ENCODE peak calls at places on chromosome 17, in six cellular contexts. H, I, W, F, T and Z are unnamed samples.

GRCh38 chr17:61714300-61714699 is 123.3 kb upstream of the NACA2 start:
- DNase-seq in H (no peak), I (no peak), W (no peak), F (no peak), T (no peak), Z (no peak)

GRCh38 chr17:72952220-72952619 is 140.3 kb downstream of the SLC39A11 start:
- DNase-seq in H (no peak), I (no peak), W (no peak), F (no peak), T (no peak), Z (no peak)

GRCh38 chr17:58760248-58760647 is 4.6 kb downstream of the PPM1E start:
- DNase-seq in H (no peak), I (no peak), W (no peak), F (no peak), T (no peak), Z (no peak)

GRCh38 chr17:66540131-66540781 is 237.8 kb downstream of the PRKCA start:
- DNase-seq in H (no peak), I (no peak), W (no peak), F (peak), T (peak), Z (no peak)

GRCh38 chr17:33057564-33057963 is 65.9 kb downstream of the SPACA3 start:
- DNase-seq in H (no peak), I (no peak), W (no peak), F (no peak), T (no peak), Z (no peak)

GRCh38 chr17:76893623-76894358 is 25.6 kb downstream of the MGAT5B start:
- DNase-seq in H (no peak), I (no peak), W (no peak), F (no peak), T (no peak), Z (no peak)

GRCh38 chr17:34723875-34724274 is 144.5 kb downstream of the TMEM132E start:
- DNase-seq in H (no peak), I (no peak), W (no peak), F (no peak), T (no peak), Z (no peak)

GRCh38 chr17:74130276-74130675 is 73.2 kb upstream of the RPL38 start:
- DNase-seq in H (no peak), I (no peak), W (no peak), F (no peak), T (no peak), Z (no peak)

GRCh38 chr17:56629450-56630187 is 36.1 kb downstream of the NOG start:
- DNase-seq in H (no peak), I (no peak), W (peak), F (peak), T (no peak), Z (no peak)

GRCh38 chr17:75825748-75826370 is 18.3 kb downstream of the UNC13D start:
- DNase-seq in H (no peak), I (no peak), W (no peak), F (no peak), T (no peak), Z (no peak)

GRCh38 chr17:3385869-3386816 is at the start of gene OR3A2:
- DNase-seq in H (no peak), I (no peak), W (no peak), F (no peak), T (no peak), Z (peak)

GRCh38 chr17:45246861-45247428 is 14.9 kb downstream of the SPATA32 start:
- DNase-seq in H (no peak), I (no peak), W (peak), F (peak), T (no peak), Z (no peak)

GRCh38 chr17:67157732-67158639 is 87.0 kb downstream of the HELZ start:
- DNase-seq in H (no peak), I (no peak), W (peak), F (peak), T (no peak), Z (peak)

GRCh38 chr17:32920293-32920692 is 7.7 kb upstream of the TMEM98 start:
- DNase-seq in H (no peak), I (no peak), W (no peak), F (no peak), T (no peak), Z (no peak)

GRCh38 chr17:61425682-61426481 is 26.2 kb downstream of the TBX2 start:
- DNase-seq in H (no peak), I (no peak), W (peak), F (no peak), T (no peak), Z (no peak)

GRCh38 chr17:19719365-19720209 is 3.2 kb upstream of the SLC47A2 start:
- DNase-seq in H (no peak), I (no peak), W (no peak), F (peak), T (no peak), Z (no peak)

GRCh38 chr17:34634551-34635160 is 55.3 kb downstream of the TMEM132E start:
- DNase-seq in H (no peak), I (no peak), W (no peak), F (no peak), T (no peak), Z (no peak)

GRCh38 chr17:13031718-13032350 is 14.0 kb upstream of the ELAC2 start:
- DNase-seq in H (peak), I (no peak), W (peak), F (peak), T (peak), Z (peak)

GRCh38 chr17:46128453-46128852 is 64.8 kb downstream of the KANSL1 start:
- DNase-seq in H (no peak), I (no peak), W (no peak), F (no peak), T (no peak), Z (no peak)

GRCh38 chr17:34616148-34616547 is 36.8 kb downstream of the TMEM132E start:
- DNase-seq in H (no peak), I (no peak), W (no peak), F (peak), T (no peak), Z (no peak)

GRCh38 chr17:60165976-60166375 is 16.2 kb downstream of the CA4 start:
- DNase-seq in H (no peak), I (no peak), W (no peak), F (peak), T (no peak), Z (peak)

GRCh38 chr17:55693244-55694216 is 29.1 kb downstream of the TMEM100 start:
- DNase-seq in H (peak), I (no peak), W (no peak), F (peak), T (peak), Z (no peak)

GRCh38 chr17:75511610-75512575 is 3.4 kb downstream of the CASKIN2 start:
- DNase-seq in H (no peak), I (no peak), W (peak), F (peak), T (no peak), Z (no peak)

GRCh38 chr17:60149691-60150582 is at the start of gene CA4:
- DNase-seq in H (no peak), I (no peak), W (no peak), F (no peak), T (no peak), Z (peak)

GRCh38 chr17:50187403-50187735 is 14.1 kb downstream of the COL1A1 start:
- DNase-seq in H (no peak), I (no peak), W (no peak), F (no peak), T (no peak), Z (no peak)

GRCh38 chr17:82175951-82176350 is 36.7 kb downstream of the CCDC57 start:
- DNase-seq in H (no peak), I (no peak), W (no peak), F (no peak), T (no peak), Z (no peak)

GRCh38 chr17:28569446-28569845 is 1.9 kb downstream of the PIGS start:
- DNase-seq in H (no peak), I (no peak), W (peak), F (no peak), T (peak), Z (no peak)

GRCh38 chr17:28467456-28468025 is 5.9 kb upstream of the SLC13A2 start:
- DNase-seq in H (no peak), I (peak), W (no peak), F (no peak), T (peak), Z (no peak)

GRCh38 chr17:81641825-81642489 is 5.0 kb downstream of the TSPAN10 start:
- DNase-seq in H (no peak), I (peak), W (no peak), F (peak), T (no peak), Z (no peak)

GRCh38 chr17:45316271-45317112 is at the start of gene MAP3K14:
- DNase-seq in H (peak), I (no peak), W (peak), F (peak), T (peak), Z (peak)

GRCh38 chr17:79800325-79801155 is 3.7 kb upstream of the CBX8 start:
- DNase-seq in H (no peak), I (no peak), W (no peak), F (peak), T (no peak), Z (no peak)

GRCh38 chr17:78879679-78880186 is 23.3 kb downstream of the CEP295NL start:
- DNase-seq in H (peak), I (peak), W (peak), F (peak), T (peak), Z (no peak)

DNA sequence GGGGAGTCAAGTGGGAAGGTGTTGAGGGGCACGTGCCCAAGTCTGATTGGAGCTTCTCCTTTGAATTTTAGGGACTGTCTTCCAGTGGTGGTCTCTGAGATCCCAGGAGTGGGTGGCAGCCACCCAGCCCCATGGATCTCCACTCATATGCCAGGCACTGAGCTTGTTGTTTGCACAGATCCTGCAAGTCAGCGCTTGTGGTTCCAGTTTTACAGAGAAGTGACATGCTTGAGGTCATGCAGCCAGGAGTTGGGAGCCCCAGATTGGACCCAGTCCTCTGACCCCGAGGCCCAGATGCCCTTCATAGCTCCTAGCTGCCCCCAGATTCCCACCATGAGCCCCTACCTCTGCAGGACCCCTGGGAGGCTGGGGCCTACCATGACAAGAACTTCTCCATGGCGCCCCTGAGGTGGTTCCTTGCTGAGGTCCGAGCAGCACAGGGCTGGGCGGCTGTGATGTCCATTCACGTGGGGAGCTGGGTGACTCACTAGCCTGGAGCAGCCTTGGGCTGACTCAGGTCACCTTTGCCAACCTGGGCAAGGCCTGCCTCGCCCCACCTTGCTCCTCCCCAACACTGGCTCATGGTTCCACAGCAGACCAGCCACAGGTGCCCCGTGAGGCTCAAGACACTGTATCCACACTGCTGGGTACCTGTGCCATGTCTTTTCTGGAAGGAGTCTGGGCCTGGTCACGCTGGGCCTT is 47.4 kb downstream of the RAI1 start:
- DNase-seq in H (no peak), I (no peak), W (no peak), F (no peak), T (no peak), Z (no peak)
- TF ChIP-seq CTCF in H (no peak), I (no peak), W (no peak), F (no peak), T (no peak), Z (no peak)

DNA sequence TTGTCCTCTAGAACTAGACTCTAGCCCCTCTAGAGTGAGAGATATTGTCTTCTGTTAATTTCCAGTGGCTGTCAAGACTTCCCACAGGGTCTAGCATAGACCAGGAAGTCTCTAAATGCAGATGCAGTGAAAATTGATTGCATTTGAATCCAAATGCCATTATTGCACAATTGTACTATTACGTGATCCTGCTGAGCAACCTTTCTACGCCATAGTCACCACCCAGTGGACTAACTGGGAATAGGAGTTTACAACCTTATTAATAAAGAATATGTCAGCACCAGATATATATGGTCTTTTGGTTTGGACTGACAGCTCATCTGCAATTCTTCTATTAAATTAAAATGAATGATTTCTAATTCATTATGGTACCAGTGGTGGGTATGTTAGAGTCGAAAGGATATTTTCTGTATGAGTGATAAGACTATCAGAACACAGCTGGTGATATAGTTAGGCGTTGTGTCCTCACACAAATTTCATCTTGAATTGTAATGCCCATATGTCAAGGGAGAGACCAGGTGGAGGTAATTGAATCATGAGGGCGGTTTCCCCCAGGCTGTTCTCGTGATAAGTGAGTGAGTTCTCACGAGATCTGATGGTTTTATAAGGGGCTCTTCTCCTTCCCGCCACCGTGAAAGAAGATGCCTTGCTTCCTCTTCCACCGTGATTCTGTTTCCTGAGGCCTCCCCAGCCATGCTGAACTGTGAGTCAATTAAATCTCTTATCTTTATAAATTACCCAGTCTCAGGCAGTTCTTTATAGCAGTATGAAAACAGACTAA is 138.9 kb upstream of the CA10 start:
- DNase-seq in H (no peak), I (no peak), W (no peak), F (peak), T (no peak), Z (no peak)
- TF ChIP-seq CTCF in H (no peak), I (no peak), W (no peak), F (peak), T (no peak), Z (no peak)

GRCh38 chr17:36816889-36817288 is 120.4 kb upstream of the LHX1 start:
- DNase-seq in H (no peak), I (no peak), W (no peak), F (no peak), T (no peak), Z (peak)

GRCh38 chr17:36817483-36818048 is 119.7 kb upstream of the LHX1 start:
- DNase-seq in H (no peak), I (no peak), W (no peak), F (no peak), T (no peak), Z (peak)

GRCh38 chr17:36816214-36816613 is 121.1 kb upstream of the LHX1 start:
- DNase-seq in H (no peak), I (no peak), W (no peak), F (no peak), T (no peak), Z (peak)

GRCh38 chr17:36814958-36815357 is 122.3 kb upstream of the LHX1 start:
- DNase-seq in H (no peak), I (no peak), W (no peak), F (no peak), T (no peak), Z (peak)

DNA sequence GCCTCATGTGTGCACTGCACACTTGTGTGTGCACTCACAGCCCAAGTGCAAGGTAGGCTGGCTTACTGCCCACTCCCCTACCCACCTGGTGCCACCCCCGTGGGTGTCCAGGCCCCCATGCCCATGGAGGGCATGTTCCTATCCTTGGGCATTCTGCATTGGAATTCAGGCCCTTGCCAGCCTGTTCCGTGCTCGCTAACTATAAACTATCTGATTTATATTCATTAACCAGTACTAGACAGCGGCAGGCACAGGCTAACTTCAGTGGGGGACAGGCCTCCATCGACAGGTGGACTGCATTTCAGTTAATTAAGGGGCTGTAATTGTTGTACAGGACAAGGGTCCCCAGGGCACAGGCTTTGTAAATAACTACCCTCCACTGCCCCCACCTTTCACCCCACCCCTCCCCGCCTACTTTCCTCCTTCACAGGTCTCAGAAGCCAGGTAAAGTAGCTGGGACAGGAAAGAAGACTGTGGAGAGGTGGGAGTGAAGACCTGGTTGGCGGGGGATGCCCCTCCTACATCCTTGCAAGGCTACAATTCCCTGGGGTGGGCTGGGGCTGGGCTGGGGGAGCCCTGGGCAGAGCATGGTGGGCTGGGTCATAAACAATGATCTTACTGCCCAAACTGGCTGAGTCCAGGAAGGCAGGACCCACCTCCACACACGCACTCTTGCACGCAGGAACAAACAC is 119.0 kb upstream of the LHX1 start:
- DNase-seq in H (no peak), I (no peak), W (no peak), F (no peak), T (no peak), Z (peak)
- TF ChIP-seq CTCF in H (no peak), I (no peak), W (no peak), F (no peak), T (no peak), Z (no peak)

DNA sequence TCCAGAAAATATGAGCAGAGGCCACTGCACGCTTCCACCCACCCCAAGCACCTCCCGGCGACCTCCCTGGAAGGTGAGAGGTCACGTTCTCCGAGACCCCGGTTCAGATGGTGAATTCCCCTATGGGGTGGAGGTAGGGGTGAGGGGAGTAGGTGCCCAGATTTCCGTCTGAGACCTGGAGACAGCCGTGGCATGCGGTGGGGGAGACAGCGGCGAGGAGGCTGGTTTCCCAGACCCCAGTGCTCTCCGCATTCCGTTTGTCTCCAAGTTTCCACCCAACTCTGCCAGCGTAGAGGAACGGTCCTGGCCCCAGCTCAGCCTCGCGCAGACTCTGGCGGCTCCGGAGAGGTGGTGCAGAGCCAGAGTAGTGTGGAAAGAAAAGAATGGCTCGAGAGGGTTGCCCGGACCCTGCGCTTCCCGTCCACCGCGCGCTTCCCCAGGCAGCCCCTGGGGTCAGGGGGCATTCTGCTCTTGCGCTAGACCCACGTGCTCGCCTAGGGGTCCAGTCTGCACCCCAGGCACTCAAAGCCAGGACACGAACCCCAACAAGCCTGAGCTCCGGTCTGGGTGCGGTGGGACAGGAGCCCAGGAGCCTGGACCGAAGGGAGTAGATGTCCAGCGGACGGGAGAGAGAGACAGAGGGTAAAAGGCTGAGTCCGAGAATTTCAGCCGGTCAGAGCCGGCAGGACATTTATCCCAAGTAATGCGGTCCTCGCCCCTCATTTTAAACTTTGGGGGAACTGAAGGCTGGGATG is 3.9 kb downstream of the PMP22 start:
- DNase-seq in H (no peak), I (no peak), W (no peak), F (peak), T (peak), Z (peak)
- TF ChIP-seq CTCF in H (no peak), I (peak), W (no peak), F (no peak), T (no peak), Z (no peak)

GRCh38 chr17:1485748-1486376 is 6.6 kb downstream of the MYO1C start:
- DNase-seq in H (peak), I (no peak), W (peak), F (peak), T (peak), Z (peak)

GRCh38 chr17:1486802-1487695 is 5.4 kb downstream of the MYO1C start:
- DNase-seq in H (peak), I (no peak), W (peak), F (peak), T (peak), Z (peak)

GRCh38 chr17:1488826-1489275 is 3.6 kb downstream of the MYO1C start:
- DNase-seq in H (no peak), I (no peak), W (no peak), F (no peak), T (no peak), Z (no peak)

GRCh38 chr17:1490643-1491405 is 1.7 kb downstream of the MYO1C start:
- DNase-seq in H (peak), I (no peak), W (peak), F (peak), T (peak), Z (peak)

GRCh38 chr17:1487939-1488825 is 4.3 kb downstream of the MYO1C start:
- DNase-seq in H (peak), I (no peak), W (peak), F (peak), T (peak), Z (peak)
- TF ChIP-seq CTCF in H (no peak), I (no peak), W (no peak), F (no peak), T (no peak), Z (no peak)

GRCh38 chr17:9982159-9982558 is 77.1 kb upstream of the RCVRN start:
- DNase-seq in H (no peak), I (no peak), W (peak), F (peak), T (peak), Z (peak)
- TF ChIP-seq CTCF in H (no peak), I (no peak), W (peak), F (peak), T (no peak), Z (peak)

GRCh38 chr17:71762526-71762925 is 358.3 kb upstream of the SOX9 start:
- DNase-seq in H (no peak), I (no peak), W (no peak), F (peak), T (no peak), Z (no peak)

GRCh38 chr17:71759422-71760060 is 361.3 kb upstream of the SOX9 start:
- DNase-seq in H (no peak), I (no peak), W (no peak), F (no peak), T (no peak), Z (no peak)

GRCh38 chr17:71757156-71757555 is 363.7 kb upstream of the SOX9 start:
- DNase-seq in H (no peak), I (no peak), W (no peak), F (no peak), T (no peak), Z (no peak)

GRCh38 chr17:71757956-71758355 is 362.9 kb upstream of the SOX9 start:
- DNase-seq in H (no peak), I (no peak), W (no peak), F (no peak), T (no peak), Z (no peak)

GRCh38 chr17:71760062-71760720 is 360.6 kb upstream of the SOX9 start:
- DNase-seq in H (no peak), I (no peak), W (no peak), F (no peak), T (no peak), Z (no peak)
- TF ChIP-seq CTCF in H (no peak), I (no peak), W (no peak), F (no peak), T (no peak), Z (no peak)